ENCODE peak calls at places on chromosomes 3 and 15, in ten cellular contexts. T, J, X, E, U, K, W, S, N and D are unnamed samples.

GRCh38 chr15:90680371-90680935 is 36.7 kb upstream of the BLM start:
- DNase-seq in T (peak), J (no peak), X (no peak), E (no peak), U (no peak), K (no peak), W (no peak), S (no peak), N (no peak), D (no peak)

GRCh38 chr3:23159929-23160328 is 43.2 kb upstream of the UBE2E2 start:
- DNase-seq in T (peak), J (no peak), X (no peak), E (no peak), U (no peak), K (no peak), W (no peak), S (no peak), N (no peak), D (no peak)

GRCh38 chr15:40338041-40338657 is 2.6 kb downstream of the CCDC9B start:
- DNase-seq in T (peak), J (peak), X (peak), E (peak), U (peak), K (peak), W (peak), S (peak), N (peak), D (peak)

GRCh38 chr3:142916611-142917010 is 27.7 kb upstream of the PCOLCE2 start:
- DNase-seq in T (no peak), J (no peak), X (no peak), E (no peak), U (no peak), K (no peak), W (no peak), S (no peak), N (no peak), D (no peak)

GRCh38 chr3:9552252-9552999 is 1.2 kb downstream of the LHFPL4 start:
- DNase-seq in T (peak), J (no peak), X (no peak), E (peak), U (no peak), K (peak), W (no peak), S (no peak), N (peak), D (peak)

GRCh38 chr15:58404722-58405121 is 27.1 kb upstream of the LIPC start:
- DNase-seq in T (no peak), J (no peak), X (no peak), E (no peak), U (no peak), K (no peak), W (no peak), S (no peak), N (no peak), D (no peak)

GRCh38 chr3:24832878-24833277 is 338.2 kb upstream of the THRB start:
- DNase-seq in T (no peak), J (no peak), X (no peak), E (no peak), U (no peak), K (no peak), W (no peak), S (no peak), N (no peak), D (no peak)

GRCh38 chr15:62986948-62987347 is 55.6 kb upstream of the TPM1 start:
- DNase-seq in T (no peak), J (no peak), X (no peak), E (no peak), U (no peak), K (no peak), W (no peak), S (no peak), N (no peak), D (no peak)

GRCh38 chr3:156670652-156671051 is 3.7 kb upstream of the TIPARP start:
- DNase-seq in T (no peak), J (no peak), X (no peak), E (no peak), U (no peak), K (no peak), W (no peak), S (no peak), N (no peak), D (no peak)

GRCh38 chr15:73926191-73927002 is at the start of gene LOXL1:
- DNase-seq in T (peak), J (peak), X (no peak), E (peak), U (no peak), K (no peak), W (no peak), S (no peak), N (peak), D (peak)

GRCh38 chr3:21055015-21055414 is 696.0 kb downstream of the ZNF385D start:
- DNase-seq in T (no peak), J (no peak), X (no peak), E (no peak), U (no peak), K (no peak), W (no peak), S (no peak), N (no peak), D (no peak)

GRCh38 chr15:43872416-43873020 is 45.7 kb downstream of the WDR76 start:
- DNase-seq in T (peak), J (peak), X (peak), E (no peak), U (no peak), K (no peak), W (no peak), S (peak), N (peak), D (peak)

GRCh38 chr15:86756688-86757087 is 677.0 kb downstream of the AGBL1 start:
- DNase-seq in T (no peak), J (no peak), X (no peak), E (no peak), U (no peak), K (no peak), W (no peak), S (no peak), N (no peak), D (no peak)